ENCODE peak calls at places on chromosomes 5 and 9, in ten cellular contexts. One of them, this sample, is unnamed.

GRCh38 chr5:148963679-148964078 is 99.2 kb downstream of the SH3TC2 start:
- DNase-seq in psoas muscle: no peak
- DNase-seq in tibial nerve: no peak
- DNase-seq in brain microvascular endothelial cell: no peak
- DNase-seq in coronary artery: no peak
- DNase-seq in PC-3: no peak
- DNase-seq in ovary: no peak
- DNase-seq in transverse colon: no peak
- DNase-seq in GM23248: no peak
- DNase-seq in CD4-positive, CD25-positive, alpha-beta regulatory T cell: no peak
- DNase-seq in this sample: no peak

GRCh38 chr9:27542519-27542918 is 12.9 kb upstream of the MOB3B start:
- DNase-seq in CD4-positive, CD25-positive, alpha-beta regulatory T cell: no peak
- DNase-seq in brain microvascular endothelial cell: no peak
- DNase-seq in psoas muscle: no peak
- DNase-seq in coronary artery: no peak
- DNase-seq in ovary: no peak
- DNase-seq in PC-3: no peak
- DNase-seq in transverse colon: no peak
- DNase-seq in tibial nerve: no peak
- DNase-seq in GM23248: no peak
- DNase-seq in this sample: no peak

GRCh38 chr9:91771864-91772263 is 178.2 kb downstream of the ROR2 start:
- DNase-seq in CD4-positive, CD25-positive, alpha-beta regulatory T cell: no peak
- DNase-seq in brain microvascular endothelial cell: no peak
- DNase-seq in psoas muscle: no peak
- DNase-seq in transverse colon: no peak
- DNase-seq in GM23248: peak
- DNase-seq in PC-3: no peak
- DNase-seq in tibial nerve: no peak
- DNase-seq in coronary artery: no peak
- DNase-seq in ovary: no peak
- DNase-seq in this sample: no peak

GRCh38 chr9:110029422-110029814 is 178.5 kb downstream of the C9orf152 start:
- DNase-seq in GM23248: peak
- DNase-seq in ovary: no peak
- DNase-seq in tibial nerve: peak
- DNase-seq in brain microvascular endothelial cell: peak
- DNase-seq in CD4-positive, CD25-positive, alpha-beta regulatory T cell: no peak
- DNase-seq in coronary artery: no peak
- DNase-seq in psoas muscle: no peak
- DNase-seq in PC-3: peak
- DNase-seq in transverse colon: no peak
- DNase-seq in this sample: peak

GRCh38 chr9:115213777-115214428 is 95.9 kb upstream of the TNC start:
- DNase-seq in ovary: no peak
- DNase-seq in CD4-positive, CD25-positive, alpha-beta regulatory T cell: no peak
- DNase-seq in GM23248: peak
- DNase-seq in PC-3: peak
- DNase-seq in psoas muscle: no peak
- DNase-seq in brain microvascular endothelial cell: peak
- DNase-seq in transverse colon: no peak
- DNase-seq in tibial nerve: peak
- DNase-seq in coronary artery: no peak
- DNase-seq in this sample: peak

GRCh38 chr9:109349431-109349846 is 28.6 kb upstream of the EPB41L4B start:
- DNase-seq in tibial nerve: peak
- DNase-seq in PC-3: peak
- DNase-seq in CD4-positive, CD25-positive, alpha-beta regulatory T cell: no peak
- DNase-seq in psoas muscle: no peak
- DNase-seq in brain microvascular endothelial cell: peak
- DNase-seq in GM23248: peak
- DNase-seq in ovary: no peak
- DNase-seq in coronary artery: no peak
- DNase-seq in transverse colon: no peak
- DNase-seq in this sample: no peak

GRCh38 chr9:12719431-12719830 is 26.2 kb downstream of the TYRP1 start:
- DNase-seq in brain microvascular endothelial cell: no peak
- DNase-seq in PC-3: peak
- DNase-seq in GM23248: peak
- DNase-seq in coronary artery: no peak
- DNase-seq in ovary: no peak
- DNase-seq in psoas muscle: no peak
- DNase-seq in tibial nerve: no peak
- DNase-seq in transverse colon: no peak
- DNase-seq in CD4-positive, CD25-positive, alpha-beta regulatory T cell: no peak
- DNase-seq in this sample: no peak

GRCh38 chr9:127928232-127929043 is 2.1 kb downstream of the PIP5KL1 start:
- DNase-seq in psoas muscle: no peak
- DNase-seq in ovary: no peak
- DNase-seq in PC-3: peak
- DNase-seq in coronary artery: no peak
- DNase-seq in brain microvascular endothelial cell: no peak
- DNase-seq in GM23248: peak
- DNase-seq in transverse colon: no peak
- DNase-seq in CD4-positive, CD25-positive, alpha-beta regulatory T cell: no peak
- DNase-seq in tibial nerve: no peak
- DNase-seq in this sample: no peak

GRCh38 chr5:113249216-113249615 is 185.6 kb downstream of the TSSK1B start:
- DNase-seq in PC-3: no peak
- DNase-seq in tibial nerve: no peak
- DNase-seq in transverse colon: no peak
- DNase-seq in psoas muscle: no peak
- DNase-seq in coronary artery: no peak
- DNase-seq in brain microvascular endothelial cell: peak
- DNase-seq in CD4-positive, CD25-positive, alpha-beta regulatory T cell: no peak
- DNase-seq in ovary: no peak
- DNase-seq in GM23248: no peak
- DNase-seq in this sample: no peak

GRCh38 chr9:35972093-35972492 is 14.1 kb upstream of the OR2S2 start:
- DNase-seq in CD4-positive, CD25-positive, alpha-beta regulatory T cell: no peak
- DNase-seq in PC-3: no peak
- DNase-seq in psoas muscle: no peak
- DNase-seq in coronary artery: no peak
- DNase-seq in tibial nerve: no peak
- DNase-seq in brain microvascular endothelial cell: no peak
- DNase-seq in ovary: no peak
- DNase-seq in transverse colon: no peak
- DNase-seq in GM23248: no peak
- DNase-seq in this sample: no peak

GRCh38 chr9:113464672-113465271 is 1.2 kb downstream of the RGS3 start:
- DNase-seq in PC-3: no peak
- DNase-seq in coronary artery: peak
- DNase-seq in psoas muscle: no peak
- DNase-seq in ovary: no peak
- DNase-seq in tibial nerve: no peak
- DNase-seq in CD4-positive, CD25-positive, alpha-beta regulatory T cell: no peak
- DNase-seq in brain microvascular endothelial cell: no peak
- DNase-seq in GM23248: no peak
- DNase-seq in transverse colon: no peak
- DNase-seq in this sample: no peak
- H3K27ac ChIP-seq in PC-3: no peak
- H3K27ac ChIP-seq in coronary artery: peak
- H3K27ac ChIP-seq in psoas muscle: peak
- H3K27ac ChIP-seq in ovary: no peak
- H3K27ac ChIP-seq in tibial nerve: no peak
- H3K27ac ChIP-seq in CD4-positive, CD25-positive, alpha-beta regulatory T cell: no peak
- H3K27ac ChIP-seq in brain microvascular endothelial cell: no peak
- H3K27ac ChIP-seq in GM23248: no peak
- H3K27ac ChIP-seq in transverse colon: peak
- H3K27ac ChIP-seq in this sample: no peak

GRCh38 chr5:178526796-178527457 is 63.3 kb downstream of the COL23A1 start:
- DNase-seq in tibial nerve: no peak
- DNase-seq in PC-3: no peak
- DNase-seq in psoas muscle: no peak
- DNase-seq in CD4-positive, CD25-positive, alpha-beta regulatory T cell: no peak
- DNase-seq in coronary artery: no peak
- DNase-seq in brain microvascular endothelial cell: no peak
- DNase-seq in ovary: no peak
- DNase-seq in transverse colon: no peak
- DNase-seq in GM23248: no peak
- DNase-seq in this sample: no peak

GRCh38 chr5:178527458-178528307 is 62.5 kb downstream of the COL23A1 start:
- DNase-seq in psoas muscle: peak
- DNase-seq in GM23248: no peak
- DNase-seq in transverse colon: no peak
- DNase-seq in CD4-positive, CD25-positive, alpha-beta regulatory T cell: no peak
- DNase-seq in brain microvascular endothelial cell: no peak
- DNase-seq in ovary: no peak
- DNase-seq in coronary artery: no peak
- DNase-seq in PC-3: no peak
- DNase-seq in tibial nerve: no peak
- DNase-seq in this sample: no peak

GRCh38 chr5:178529080-178529479 is 61.1 kb downstream of the COL23A1 start:
- DNase-seq in CD4-positive, CD25-positive, alpha-beta regulatory T cell: no peak
- DNase-seq in psoas muscle: no peak
- DNase-seq in GM23248: no peak
- DNase-seq in transverse colon: no peak
- DNase-seq in coronary artery: no peak
- DNase-seq in PC-3: no peak
- DNase-seq in ovary: no peak
- DNase-seq in tibial nerve: no peak
- DNase-seq in brain microvascular endothelial cell: peak
- DNase-seq in this sample: no peak

GRCh38 chr5:178524093-178524882 is 65.9 kb downstream of the COL23A1 start:
- DNase-seq in PC-3: no peak
- DNase-seq in coronary artery: no peak
- DNase-seq in transverse colon: no peak
- DNase-seq in ovary: no peak
- DNase-seq in brain microvascular endothelial cell: no peak
- DNase-seq in CD4-positive, CD25-positive, alpha-beta regulatory T cell: no peak
- DNase-seq in tibial nerve: no peak
- DNase-seq in GM23248: no peak
- DNase-seq in psoas muscle: no peak
- DNase-seq in this sample: no peak

GRCh38 chr5:178525906-178526732 is 64.1 kb downstream of the COL23A1 start:
- DNase-seq in GM23248: no peak
- DNase-seq in ovary: no peak
- DNase-seq in CD4-positive, CD25-positive, alpha-beta regulatory T cell: no peak
- DNase-seq in PC-3: peak
- DNase-seq in tibial nerve: no peak
- DNase-seq in psoas muscle: no peak
- DNase-seq in transverse colon: no peak
- DNase-seq in brain microvascular endothelial cell: no peak
- DNase-seq in coronary artery: no peak
- DNase-seq in this sample: no peak
- H3K4me3 ChIP-seq in GM23248: no peak
- H3K4me3 ChIP-seq in ovary: no peak
- H3K4me3 ChIP-seq in CD4-positive, CD25-positive, alpha-beta regulatory T cell: no peak
- H3K4me3 ChIP-seq in PC-3: no peak
- H3K4me3 ChIP-seq in tibial nerve: no peak
- H3K4me3 ChIP-seq in psoas muscle: no peak
- H3K4me3 ChIP-seq in transverse colon: no peak
- H3K4me3 ChIP-seq in brain microvascular endothelial cell: no peak
- H3K4me3 ChIP-seq in coronary artery: no peak
- H3K4me3 ChIP-seq in this sample: no peak

GRCh38 chr5:142894315-142894714 is 124.1 kb downstream of the ARHGAP26 start:
- DNase-seq in CD4-positive, CD25-positive, alpha-beta regulatory T cell: no peak
- DNase-seq in PC-3: no peak
- DNase-seq in tibial nerve: no peak
- DNase-seq in psoas muscle: no peak
- DNase-seq in GM23248: no peak
- DNase-seq in transverse colon: no peak
- DNase-seq in brain microvascular endothelial cell: no peak
- DNase-seq in ovary: no peak
- DNase-seq in coronary artery: no peak
- DNase-seq in this sample: no peak

GRCh38 chr5:142896325-142897007 is 126.3 kb downstream of the ARHGAP26 start:
- DNase-seq in transverse colon: no peak
- DNase-seq in tibial nerve: no peak
- DNase-seq in ovary: no peak
- DNase-seq in PC-3: peak
- DNase-seq in coronary artery: no peak
- DNase-seq in brain microvascular endothelial cell: no peak
- DNase-seq in GM23248: no peak
- DNase-seq in psoas muscle: no peak
- DNase-seq in CD4-positive, CD25-positive, alpha-beta regulatory T cell: no peak
- DNase-seq in this sample: no peak

GRCh38 chr5:142892021-142892420 is 121.8 kb downstream of the ARHGAP26 start:
- DNase-seq in psoas muscle: no peak
- DNase-seq in GM23248: no peak
- DNase-seq in coronary artery: no peak
- DNase-seq in transverse colon: no peak
- DNase-seq in tibial nerve: no peak
- DNase-seq in PC-3: no peak
- DNase-seq in brain microvascular endothelial cell: no peak
- DNase-seq in CD4-positive, CD25-positive, alpha-beta regulatory T cell: no peak
- DNase-seq in ovary: no peak
- DNase-seq in this sample: no peak

GRCh38 chr5:142897328-142897727 is 127.2 kb downstream of the ARHGAP26 start:
- DNase-seq in brain microvascular endothelial cell: no peak
- DNase-seq in transverse colon: no peak
- DNase-seq in coronary artery: no peak
- DNase-seq in PC-3: no peak
- DNase-seq in psoas muscle: no peak
- DNase-seq in tibial nerve: no peak
- DNase-seq in ovary: no peak
- DNase-seq in CD4-positive, CD25-positive, alpha-beta regulatory T cell: no peak
- DNase-seq in GM23248: no peak
- DNase-seq in this sample: no peak

GRCh38 chr5:142894749-142895148 is 124.6 kb downstream of the ARHGAP26 start:
- DNase-seq in ovary: no peak
- DNase-seq in PC-3: peak
- DNase-seq in GM23248: peak
- DNase-seq in transverse colon: no peak
- DNase-seq in psoas muscle: no peak
- DNase-seq in CD4-positive, CD25-positive, alpha-beta regulatory T cell: no peak
- DNase-seq in tibial nerve: no peak
- DNase-seq in coronary artery: no peak
- DNase-seq in brain microvascular endothelial cell: peak
- DNase-seq in this sample: no peak
- H3K27ac ChIP-seq in ovary: no peak
- H3K27ac ChIP-seq in PC-3: no peak
- H3K27ac ChIP-seq in GM23248: no peak
- H3K27ac ChIP-seq in transverse colon: no peak
- H3K27ac ChIP-seq in psoas muscle: no peak
- H3K27ac ChIP-seq in CD4-positive, CD25-positive, alpha-beta regulatory T cell: no peak
- H3K27ac ChIP-seq in tibial nerve: no peak
- H3K27ac ChIP-seq in coronary artery: no peak
- H3K27ac ChIP-seq in brain microvascular endothelial cell: no peak
- H3K27ac ChIP-seq in this sample: no peak

DNA sequence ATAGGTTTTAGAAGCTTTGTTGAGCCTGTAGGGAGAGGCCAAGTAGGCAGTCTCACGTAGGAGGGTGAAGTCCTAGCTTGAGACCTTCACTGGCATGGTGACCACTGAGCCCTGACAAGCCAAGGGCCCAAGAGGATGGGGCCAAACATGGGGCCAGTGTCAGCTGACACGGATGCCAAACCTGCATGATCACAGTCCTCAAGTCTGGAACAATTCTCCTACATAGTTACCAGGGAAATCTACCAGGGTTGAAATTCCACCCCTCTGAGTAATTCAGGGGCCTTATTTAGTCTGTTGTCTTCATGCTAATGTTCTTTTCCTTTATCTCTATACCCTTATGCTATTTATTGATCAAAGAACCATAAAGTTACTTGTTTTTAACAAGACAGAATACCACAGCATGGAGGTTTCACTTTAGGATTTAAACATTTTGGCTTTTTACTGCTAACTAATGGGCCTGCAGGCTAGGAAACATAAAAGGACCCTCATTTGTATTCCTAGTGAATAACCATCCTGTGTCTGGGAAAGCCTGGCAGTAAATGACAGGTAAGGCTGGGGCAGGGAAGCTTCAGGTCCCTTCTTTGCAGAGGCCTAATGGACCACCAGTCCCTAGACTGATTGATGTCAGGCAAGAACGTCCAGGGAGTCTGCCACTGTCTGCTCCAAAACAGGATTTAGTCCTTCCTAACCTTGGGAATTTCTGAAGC is 140.8 kb downstream of the FGF1 start:
- DNase-seq in coronary artery: no peak
- DNase-seq in psoas muscle: no peak
- DNase-seq in PC-3: no peak
- DNase-seq in transverse colon: no peak
- DNase-seq in brain microvascular endothelial cell: peak
- DNase-seq in CD4-positive, CD25-positive, alpha-beta regulatory T cell: no peak
- DNase-seq in tibial nerve: no peak
- DNase-seq in GM23248: peak
- DNase-seq in ovary: no peak
- DNase-seq in this sample: no peak
- H3K4me3 ChIP-seq in coronary artery: no peak
- H3K4me3 ChIP-seq in psoas muscle: no peak
- H3K4me3 ChIP-seq in PC-3: no peak
- H3K4me3 ChIP-seq in transverse colon: no peak
- H3K4me3 ChIP-seq in brain microvascular endothelial cell: no peak
- H3K4me3 ChIP-seq in CD4-positive, CD25-positive, alpha-beta regulatory T cell: no peak
- H3K4me3 ChIP-seq in tibial nerve: no peak
- H3K4me3 ChIP-seq in GM23248: no peak
- H3K4me3 ChIP-seq in ovary: no peak
- H3K4me3 ChIP-seq in this sample: no peak

This sample was measured in SJCRH30.